ENCODE peak calls at places on chromosome 5, in five cellular contexts. F, A, L, W and R are unnamed samples.

GRCh38 chr5:57445006-57445714 is 37.5 kb downstream of the ACTBL2 start:
- DNase-seq in F (no peak), A (no peak), L (no peak), W (no peak), R (no peak)

GRCh38 chr5:152634596-152634995 is 229.5 kb upstream of the NMUR2 start:
- DNase-seq in F (no peak), A (no peak), L (no peak), W (no peak), R (no peak)

GRCh38 chr5:124655943-124656459 is 90.4 kb downstream of the ZNF608 start:
- DNase-seq in F (no peak), A (peak), L (peak), W (peak), R (peak)

GRCh38 chr5:13591621-13592020 is 352.9 kb downstream of the DNAH5 start:
- DNase-seq in F (no peak), A (peak), L (peak), W (peak), R (no peak)

GRCh38 chr5:10479226-10479721 is 37.6 kb downstream of the ROPN1L start:
- DNase-seq in F (no peak), A (peak), L (peak), W (peak), R (no peak)

GRCh38 chr5:125981016-125981415 is 442.2 kb upstream of the GRAMD2B start:
- DNase-seq in F (no peak), A (no peak), L (no peak), W (no peak), R (no peak)

GRCh38 chr5:124102491-124102890 is 590.5 kb downstream of the CSNK1G3 start:
- DNase-seq in F (no peak), A (peak), L (peak), W (peak), R (no peak)

GRCh38 chr5:1521671-1522600 is 1.8 kb downstream of the LPCAT1 start:
- DNase-seq in F (no peak), A (peak), L (peak), W (peak), R (no peak)

GRCh38 chr5:107378218-107378899 is 292.4 kb downstream of the EFNA5 start:
- DNase-seq in F (no peak), A (no peak), L (peak), W (no peak), R (no peak)

GRCh38 chr5:15885156-15885555 is 294.4 kb downstream of the MARCHF11 start:
- DNase-seq in F (no peak), A (no peak), L (no peak), W (peak), R (no peak)

GRCh38 chr5:88664630-88665029 is 218.4 kb downstream of the MEF2C start:
- DNase-seq in F (no peak), A (no peak), L (no peak), W (peak), R (peak)

GRCh38 chr5:112573441-112573840 is 154.4 kb upstream of the EPB41L4A start:
- DNase-seq in F (no peak), A (no peak), L (no peak), W (no peak), R (no peak)

DNA sequence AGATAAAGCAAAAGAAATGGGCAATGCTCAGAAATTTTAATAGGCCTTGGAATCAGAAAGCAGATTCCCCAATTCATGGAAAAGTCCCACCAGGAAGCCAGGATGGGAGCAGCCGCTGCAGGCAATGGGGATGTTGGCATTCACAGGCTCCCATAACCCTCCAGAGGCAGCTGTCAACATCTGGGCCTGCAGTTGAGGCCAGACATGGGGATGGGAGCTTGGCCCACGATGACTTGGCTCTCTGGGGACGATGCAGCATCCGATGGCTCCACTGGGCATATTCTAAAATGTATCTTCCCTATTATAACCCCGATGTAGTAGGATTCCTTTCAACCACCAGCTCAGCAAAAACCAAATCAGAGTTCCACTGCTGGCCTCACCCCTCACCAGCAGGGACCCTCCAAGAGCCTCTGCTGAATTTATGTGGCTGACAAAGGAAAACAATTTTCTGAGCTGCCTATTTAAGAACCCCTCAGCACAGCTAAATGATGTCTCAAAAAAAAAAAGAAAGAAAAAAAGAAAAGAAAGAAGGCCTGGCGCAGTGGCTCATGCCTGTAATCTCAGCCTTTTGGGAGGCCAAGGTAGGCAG is 7.1 kb downstream of the SPRY4 start:
- DNase-seq in F (no peak), A (no peak), L (peak), W (no peak), R (no peak)
- TF ChIP-seq CTCF in F (no peak), A (peak), L (peak), W (peak), R (no peak)

GRCh38 chr5:61623401-61624069 is 291.5 kb downstream of the ZSWIM6 start:
- DNase-seq in F (peak), A (no peak), L (peak), W (peak), R (no peak)
- TF ChIP-seq CTCF in F (peak), A (peak), L (peak), W (peak), R (no peak)

GRCh38 chr5:66744040-66744439 is 147.8 kb downstream of the MAST4 start:
- DNase-seq in F (peak), A (no peak), L (peak), W (peak), R (no peak)

GRCh38 chr5:66743344-66743743 is 147.2 kb downstream of the MAST4 start:
- DNase-seq in F (no peak), A (no peak), L (no peak), W (no peak), R (no peak)

GRCh38 chr5:66742896-66743247 is 146.7 kb downstream of the MAST4 start:
- DNase-seq in F (no peak), A (no peak), L (no peak), W (no peak), R (no peak)

GRCh38 chr5:66741394-66741793 is 145.2 kb downstream of the MAST4 start:
- DNase-seq in F (no peak), A (no peak), L (no peak), W (no peak), R (peak)

DNA sequence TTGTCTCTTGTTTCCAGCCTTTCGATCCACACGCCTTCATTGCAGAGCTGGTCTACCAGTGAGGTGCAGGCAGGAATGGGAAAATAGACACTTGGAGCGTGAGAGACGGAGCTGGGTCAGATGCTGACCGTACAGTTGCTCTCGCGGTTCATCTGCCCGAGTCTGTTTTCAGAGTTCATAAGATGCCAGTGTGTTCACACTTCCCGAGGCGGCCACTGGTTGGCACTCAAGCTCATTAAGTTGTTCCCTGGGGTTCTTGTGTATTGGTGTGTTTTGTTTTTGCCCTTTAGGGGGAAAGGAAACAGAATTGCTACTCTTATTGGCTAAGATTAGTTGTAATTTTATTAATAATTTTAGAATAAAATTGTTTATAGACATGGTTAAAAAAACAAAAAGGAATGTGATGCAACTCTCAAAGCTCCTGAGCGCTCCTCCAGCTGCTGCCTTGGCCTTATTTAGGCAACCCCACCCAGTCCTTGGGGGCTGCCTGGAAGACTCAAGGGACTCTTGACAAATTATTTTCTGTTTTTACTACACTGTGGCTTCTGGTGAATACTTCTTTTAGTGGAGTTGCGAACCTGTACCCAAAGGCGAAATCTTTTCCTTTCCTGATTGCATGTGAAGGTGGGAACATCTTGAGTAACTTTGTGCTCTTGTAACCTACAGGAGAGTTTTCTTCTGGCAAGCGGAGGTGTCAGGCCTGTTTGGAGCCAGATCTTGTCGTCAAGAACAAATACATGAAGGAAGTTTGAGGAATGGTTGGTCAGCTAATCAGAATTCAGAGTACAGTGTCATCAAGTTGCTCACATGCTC is 146.1 kb downstream of the MAST4 start:
- DNase-seq in F (peak), A (no peak), L (peak), W (no peak), R (peak)
- TF ChIP-seq CTCF in F (no peak), A (peak), L (no peak), W (peak), R (no peak)

GRCh38 chr5:127299678-127300077 is 9.1 kb downstream of the MEGF10 start:
- DNase-seq in F (no peak), A (no peak), L (peak), W (no peak), R (no peak)
- TF ChIP-seq CTCF in F (no peak), A (no peak), L (no peak), W (no peak), R (peak)

DNA sequence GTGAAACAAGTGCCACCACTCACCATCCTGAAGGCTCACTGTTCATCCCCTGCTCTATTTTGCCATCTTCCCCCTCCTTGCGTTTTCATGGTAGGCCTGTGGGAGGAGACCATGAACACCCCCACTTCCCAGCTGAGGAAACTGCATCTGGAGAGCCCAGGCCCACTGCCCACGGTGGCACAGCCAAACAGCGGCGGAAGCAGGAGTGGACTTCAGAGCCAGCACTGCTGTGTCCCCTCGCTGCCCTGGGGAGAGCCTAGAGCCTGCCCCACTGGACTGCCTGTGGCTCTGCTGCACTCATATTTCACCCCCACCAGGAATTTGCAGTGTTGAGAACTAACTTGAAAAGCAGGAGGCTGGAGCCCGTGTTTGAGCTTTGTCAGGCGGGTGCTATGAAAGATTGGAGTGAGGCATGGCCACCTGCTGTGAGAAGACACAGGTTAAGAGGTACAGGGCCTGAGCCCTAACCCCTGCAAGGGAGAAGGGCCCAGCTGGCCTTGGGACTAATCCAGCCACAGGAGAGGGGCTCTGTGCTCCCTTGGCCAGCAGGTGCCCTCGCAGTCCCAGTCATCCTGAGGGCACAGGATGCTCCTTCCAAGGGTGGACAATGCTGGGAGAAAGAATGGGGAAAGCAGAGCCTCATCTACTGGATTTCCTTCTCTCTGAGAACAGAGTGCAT is 79.0 kb downstream of the MACROH2A1 start:
- DNase-seq in F (no peak), A (no peak), L (no peak), W (no peak), R (no peak)
- TF ChIP-seq CTCF in F (no peak), A (peak), L (no peak), W (peak), R (no peak)

GRCh38 chr5:180071418-180072255 is at the start of gene RNF130:
- DNase-seq in F (peak), A (peak), L (peak), W (peak), R (no peak)
- TF ChIP-seq CTCF in F (no peak), A (no peak), L (no peak), W (no peak), R (no peak)